ENCODE peak calls at places on chromosomes 13 and 19, in four cellular contexts. F, C, K and T are unnamed samples.

GRCh38 chr19:55452381-55453325 is 8.8 kb downstream of the ISOC2 start:
- DNase-seq in F (no peak), C (no peak), K (peak; percentile 88), T (no peak)

GRCh38 chr19:53596056-53596455 is 35.7 kb upstream of the DPRX start:
- DNase-seq in C (no peak), F (no peak), K (no peak), T (no peak)

GRCh38 chr13:46113596-46113995 is 8.8 kb upstream of the CPB2 start:
- DNase-seq in C (peak; percentile 59), K (no peak), F (no peak), T (no peak)

GRCh38 chr19:46288896-46289588 is 7.8 kb upstream of the HIF3A start:
- DNase-seq in K (no peak), C (peak; percentile 89), F (peak; percentile 25), T (no peak)

GRCh38 chr19:327291-328024 is 17.1 kb downstream of the MIER2 start:
- DNase-seq in C (no peak), K (no peak), F (no peak), T (no peak)

GRCh38 chr13:77386880-77387606 is 60.1 kb upstream of the MYCBP2 start:
- DNase-seq in C (no peak), K (no peak), F (peak; percentile 48), T (peak; percentile 49)

GRCh38 chr19:44254496-44254895 is 5.2 kb upstream of the ZNF233 start:
- DNase-seq in K (no peak), F (no peak), C (no peak), T (no peak)

GRCh38 chr13:82634946-82635345 is 1247.3 kb downstream of the SLITRK1 start:
- DNase-seq in K (no peak), C (no peak), F (no peak), T (no peak)

GRCh38 chr19:17296278-17296677 is 6.9 kb downstream of the ABHD8 start:
- DNase-seq in K (no peak), C (peak; percentile 71), F (no peak), T (no peak)

GRCh38 chr19:46413262-46414031 is at the start of gene CCDC8:
- DNase-seq in K (peak; percentile 21), F (peak; percentile 44), C (no peak), T (no peak)

GRCh38 chr13:113518080-113518803 is 27.7 kb upstream of the DCUN1D2 start:
- DNase-seq in C (no peak), K (no peak), F (no peak), T (no peak)

GRCh38 chr19:17202249-17202648 is 12.9 kb upstream of the USE1 start:
- DNase-seq in K (no peak), C (no peak), F (no peak), T (no peak)

GRCh38 chr13:98890186-98890585 is 87.7 kb downstream of the DOCK9 start:
- DNase-seq in F (no peak), C (peak; percentile 56), K (peak; percentile 37), T (peak; percentile 9)

GRCh38 chr19:8307400-8307964 is 676 bp downstream of the CD320 start:
- DNase-seq in C (no peak), K (no peak), F (no peak), T (no peak)

GRCh38 chr19:5700455-5701092 is 10.5 kb downstream of the RPL36 start:
- DNase-seq in F (no peak), C (no peak), K (no peak), T (no peak)

GRCh38 chr13:79631260-79631659 is 150.3 kb downstream of the NDFIP2 start:
- DNase-seq in F (peak; percentile 93), C (no peak), K (no peak), T (peak; percentile 91)

GRCh38 chr13:85828094-85828684 is 29.0 kb upstream of the SLITRK6 start:
- DNase-seq in K (no peak), C (no peak), F (no peak), T (no peak)

GRCh38 chr13:102280366-102280765 is 121.5 kb downstream of the FGF14 start:
- DNase-seq in C (no peak), K (no peak), F (no peak), T (peak; percentile 88)

GRCh38 chr19:33482486-33482885 is 39.1 kb downstream of the PEPD start:
- DNase-seq in K (no peak), F (no peak), C (no peak), T (no peak)

GRCh38 chr13:109790951-109791605 is 4.7 kb upstream of the IRS2 start:
- DNase-seq in C (peak; percentile 47), F (peak; percentile 39), K (no peak), T (no peak)